ENCODE peak calls at places on chromosomes 5 and 9, in nine cellular contexts. One of them, this sample, is unnamed.

GRCh38 chr5:157342822-157343402 is 77.0 kb downstream of the CYFIP2 start:
- DNase-seq in stomach: peak
- DNase-seq in GM12865: peak
- DNase-seq in mesothelial cell of epicardium: peak
- DNase-seq in cardiac fibroblast: peak
- DNase-seq in body of pancreas: no peak
- DNase-seq in IMR-90: no peak
- DNase-seq in epithelial cell of proximal tubule: no peak
- DNase-seq in upper lobe of right lung: no peak
- DNase-seq in this sample: no peak

GRCh38 chr5:134647750-134648424 is 698 bp upstream of the SEC24A start:
- DNase-seq in stomach: no peak
- DNase-seq in GM12865: peak
- DNase-seq in mesothelial cell of epicardium: no peak
- DNase-seq in cardiac fibroblast: peak
- DNase-seq in body of pancreas: no peak
- DNase-seq in IMR-90: peak
- DNase-seq in epithelial cell of proximal tubule: peak
- DNase-seq in upper lobe of right lung: no peak
- DNase-seq in this sample: peak

GRCh38 chr5:389891-390290 is 53.1 kb upstream of the EXOC3 start:
- DNase-seq in stomach: no peak
- DNase-seq in GM12865: no peak
- DNase-seq in mesothelial cell of epicardium: peak
- DNase-seq in cardiac fibroblast: no peak
- DNase-seq in body of pancreas: no peak
- DNase-seq in IMR-90: no peak
- DNase-seq in epithelial cell of proximal tubule: no peak
- DNase-seq in upper lobe of right lung: peak
- DNase-seq in this sample: no peak

GRCh38 chr9:137756045-137756744 is 121.4 kb upstream of the CACNA1B start:
- DNase-seq in stomach: no peak
- DNase-seq in GM12865: no peak
- DNase-seq in mesothelial cell of epicardium: no peak
- DNase-seq in cardiac fibroblast: no peak
- DNase-seq in body of pancreas: no peak
- DNase-seq in IMR-90: peak
- DNase-seq in epithelial cell of proximal tubule: no peak
- DNase-seq in upper lobe of right lung: no peak
- DNase-seq in this sample: no peak

GRCh38 chr9:115413766-115414382 is 295.9 kb upstream of the TNC start:
- DNase-seq in stomach: no peak
- DNase-seq in GM12865: no peak
- DNase-seq in mesothelial cell of epicardium: no peak
- DNase-seq in cardiac fibroblast: no peak
- DNase-seq in body of pancreas: no peak
- DNase-seq in IMR-90: no peak
- DNase-seq in epithelial cell of proximal tubule: no peak
- DNase-seq in upper lobe of right lung: no peak
- DNase-seq in this sample: no peak

GRCh38 chr9:69012690-69013403 is 1.1 kb downstream of the PRKACG start:
- DNase-seq in stomach: no peak
- DNase-seq in GM12865: peak
- DNase-seq in mesothelial cell of epicardium: no peak
- DNase-seq in cardiac fibroblast: no peak
- DNase-seq in body of pancreas: no peak
- DNase-seq in IMR-90: no peak
- DNase-seq in epithelial cell of proximal tubule: no peak
- DNase-seq in upper lobe of right lung: no peak
- DNase-seq in this sample: no peak

GRCh38 chr5:66915531-66915930 is 281.1 kb downstream of the CD180 start:
- DNase-seq in stomach: no peak
- DNase-seq in GM12865: no peak
- DNase-seq in mesothelial cell of epicardium: no peak
- DNase-seq in cardiac fibroblast: no peak
- DNase-seq in body of pancreas: no peak
- DNase-seq in IMR-90: no peak
- DNase-seq in epithelial cell of proximal tubule: no peak
- DNase-seq in upper lobe of right lung: no peak
- DNase-seq in this sample: no peak

GRCh38 chr9:36450110-36450732 is 50.2 kb upstream of the RNF38 start:
- DNase-seq in stomach: no peak
- DNase-seq in GM12865: peak
- DNase-seq in mesothelial cell of epicardium: no peak
- DNase-seq in cardiac fibroblast: peak
- DNase-seq in body of pancreas: peak
- DNase-seq in IMR-90: peak
- DNase-seq in epithelial cell of proximal tubule: no peak
- DNase-seq in upper lobe of right lung: no peak
- DNase-seq in this sample: no peak

GRCh38 chr9:138121438-138122050 is 244.0 kb downstream of the CACNA1B start:
- DNase-seq in stomach: no peak
- DNase-seq in GM12865: no peak
- DNase-seq in mesothelial cell of epicardium: no peak
- DNase-seq in cardiac fibroblast: no peak
- DNase-seq in body of pancreas: no peak
- DNase-seq in IMR-90: no peak
- DNase-seq in epithelial cell of proximal tubule: no peak
- DNase-seq in upper lobe of right lung: no peak
- DNase-seq in this sample: no peak

GRCh38 chr5:134526483-134527155 is 1.1 kb downstream of the JADE2 start:
- DNase-seq in stomach: peak
- DNase-seq in GM12865: peak
- DNase-seq in mesothelial cell of epicardium: peak
- DNase-seq in cardiac fibroblast: peak
- DNase-seq in body of pancreas: peak
- DNase-seq in IMR-90: no peak
- DNase-seq in epithelial cell of proximal tubule: no peak
- DNase-seq in upper lobe of right lung: peak
- DNase-seq in this sample: peak

GRCh38 chr5:1952456-1953099 is 69.9 kb upstream of the IRX4 start:
- DNase-seq in stomach: no peak
- DNase-seq in GM12865: no peak
- DNase-seq in mesothelial cell of epicardium: no peak
- DNase-seq in cardiac fibroblast: no peak
- DNase-seq in body of pancreas: no peak
- DNase-seq in IMR-90: no peak
- DNase-seq in epithelial cell of proximal tubule: no peak
- DNase-seq in upper lobe of right lung: no peak
- DNase-seq in this sample: no peak

GRCh38 chr5:98769256-98770157 is 4.0 kb upstream of the RGMB start:
- DNase-seq in stomach: peak
- DNase-seq in GM12865: peak
- DNase-seq in mesothelial cell of epicardium: no peak
- DNase-seq in cardiac fibroblast: peak
- DNase-seq in body of pancreas: peak
- DNase-seq in IMR-90: peak
- DNase-seq in epithelial cell of proximal tubule: no peak
- DNase-seq in upper lobe of right lung: peak
- DNase-seq in this sample: peak

GRCh38 chr5:139955053-139955605 is 88.0 kb downstream of the NRG2 start:
- DNase-seq in stomach: no peak
- DNase-seq in GM12865: peak
- DNase-seq in mesothelial cell of epicardium: no peak
- DNase-seq in cardiac fibroblast: no peak
- DNase-seq in body of pancreas: no peak
- DNase-seq in IMR-90: no peak
- DNase-seq in epithelial cell of proximal tubule: no peak
- DNase-seq in upper lobe of right lung: peak
- DNase-seq in this sample: no peak

GRCh38 chr9:5264219-5264595 is 33.0 kb downstream of the INSL4 start:
- DNase-seq in stomach: no peak
- DNase-seq in GM12865: no peak
- DNase-seq in mesothelial cell of epicardium: no peak
- DNase-seq in cardiac fibroblast: no peak
- DNase-seq in body of pancreas: no peak
- DNase-seq in IMR-90: no peak
- DNase-seq in epithelial cell of proximal tubule: no peak
- DNase-seq in upper lobe of right lung: no peak
- DNase-seq in this sample: no peak

GRCh38 chr9:5269249-5269715 is 35.2 kb downstream of the RLN2 start:
- DNase-seq in stomach: no peak
- DNase-seq in GM12865: no peak
- DNase-seq in mesothelial cell of epicardium: no peak
- DNase-seq in cardiac fibroblast: peak
- DNase-seq in body of pancreas: no peak
- DNase-seq in IMR-90: peak
- DNase-seq in epithelial cell of proximal tubule: peak
- DNase-seq in upper lobe of right lung: no peak
- DNase-seq in this sample: no peak

GRCh38 chr9:5265939-5266338 is 34.7 kb downstream of the INSL4 start:
- DNase-seq in stomach: no peak
- DNase-seq in GM12865: peak
- DNase-seq in mesothelial cell of epicardium: no peak
- DNase-seq in cardiac fibroblast: no peak
- DNase-seq in body of pancreas: no peak
- DNase-seq in IMR-90: no peak
- DNase-seq in epithelial cell of proximal tubule: no peak
- DNase-seq in upper lobe of right lung: no peak
- DNase-seq in this sample: no peak

GRCh38 chr9:5263568-5264218 is 32.5 kb downstream of the INSL4 start:
- DNase-seq in stomach: no peak
- DNase-seq in GM12865: peak
- DNase-seq in mesothelial cell of epicardium: no peak
- DNase-seq in cardiac fibroblast: peak
- DNase-seq in body of pancreas: peak
- DNase-seq in IMR-90: no peak
- DNase-seq in epithelial cell of proximal tubule: peak
- DNase-seq in upper lobe of right lung: no peak
- DNase-seq in this sample: no peak
- TF ChIP-seq CTCF in stomach: no peak
- TF ChIP-seq CTCF in GM12865: peak
- TF ChIP-seq CTCF in mesothelial cell of epicardium: no peak
- TF ChIP-seq CTCF in cardiac fibroblast: peak
- TF ChIP-seq CTCF in body of pancreas: peak
- TF ChIP-seq CTCF in IMR-90: peak
- TF ChIP-seq CTCF in epithelial cell of proximal tubule: peak
- TF ChIP-seq CTCF in upper lobe of right lung: peak
- TF ChIP-seq CTCF in this sample: no peak

DNA sequence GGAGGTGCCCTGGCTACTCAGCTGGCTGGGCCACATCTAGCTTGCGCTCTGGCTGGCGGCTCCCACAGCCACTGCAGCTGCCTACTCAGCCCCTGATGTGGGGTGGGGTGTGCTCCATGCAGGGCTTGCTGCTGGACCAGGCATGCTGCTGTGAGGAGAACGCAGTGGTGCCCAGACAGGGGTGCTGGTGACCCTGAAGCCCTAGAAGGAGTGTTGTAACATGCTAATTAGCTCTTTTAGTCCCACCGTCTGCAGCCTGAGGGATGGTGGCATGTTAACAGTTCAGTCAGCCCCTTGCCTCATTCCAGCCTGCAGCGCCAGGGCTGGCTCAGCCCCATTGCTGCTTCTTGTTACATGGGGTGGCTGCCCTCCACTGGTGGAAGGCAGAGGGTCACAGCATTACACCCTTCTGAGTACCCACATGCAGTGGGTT is 642.3 kb downstream of the DMRTA1 start:
- DNase-seq in stomach: no peak
- DNase-seq in GM12865: peak
- DNase-seq in mesothelial cell of epicardium: no peak
- DNase-seq in cardiac fibroblast: no peak
- DNase-seq in body of pancreas: no peak
- DNase-seq in IMR-90: no peak
- DNase-seq in epithelial cell of proximal tubule: no peak
- DNase-seq in upper lobe of right lung: no peak
- DNase-seq in this sample: no peak
- TF ChIP-seq CTCF in stomach: no peak
- TF ChIP-seq CTCF in GM12865: peak
- TF ChIP-seq CTCF in mesothelial cell of epicardium: no peak
- TF ChIP-seq CTCF in cardiac fibroblast: no peak
- TF ChIP-seq CTCF in body of pancreas: no peak
- TF ChIP-seq CTCF in IMR-90: peak
- TF ChIP-seq CTCF in epithelial cell of proximal tubule: no peak
- TF ChIP-seq CTCF in upper lobe of right lung: no peak
- TF ChIP-seq CTCF in this sample: no peak

DNA sequence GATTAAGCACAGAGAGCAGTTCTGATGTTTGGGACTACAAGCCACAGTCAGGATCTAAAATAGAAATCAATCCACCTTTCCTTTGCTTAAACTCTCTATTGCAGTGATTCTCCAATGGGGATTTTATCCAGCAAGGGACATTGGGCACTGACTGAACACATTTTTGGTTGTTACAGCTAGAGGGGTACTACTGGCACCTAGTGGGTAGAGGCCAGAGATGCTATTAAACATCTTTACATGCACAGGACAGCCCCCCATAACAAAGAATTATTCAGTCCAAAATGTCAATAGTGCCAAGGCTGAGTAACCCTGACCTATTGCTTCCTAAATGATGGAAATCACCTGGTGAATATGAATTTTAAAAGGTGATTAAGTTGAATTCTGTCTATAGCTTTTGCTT is 12.0 kb downstream of the ZNF622 start:
- DNase-seq in stomach: no peak
- DNase-seq in GM12865: no peak
- DNase-seq in mesothelial cell of epicardium: no peak
- DNase-seq in cardiac fibroblast: no peak
- DNase-seq in body of pancreas: no peak
- DNase-seq in IMR-90: no peak
- DNase-seq in epithelial cell of proximal tubule: no peak
- DNase-seq in upper lobe of right lung: no peak
- DNase-seq in this sample: no peak
- TF ChIP-seq CTCF in stomach: no peak
- TF ChIP-seq CTCF in GM12865: no peak
- TF ChIP-seq CTCF in mesothelial cell of epicardium: no peak
- TF ChIP-seq CTCF in cardiac fibroblast: no peak
- TF ChIP-seq CTCF in body of pancreas: peak
- TF ChIP-seq CTCF in IMR-90: no peak
- TF ChIP-seq CTCF in epithelial cell of proximal tubule: peak
- TF ChIP-seq CTCF in upper lobe of right lung: no peak
- TF ChIP-seq CTCF in this sample: no peak

GRCh38 chr5:161064800-161065199 is 212.8 kb upstream of the ATP10B start:
- DNase-seq in stomach: no peak
- DNase-seq in GM12865: no peak
- DNase-seq in mesothelial cell of epicardium: no peak
- DNase-seq in cardiac fibroblast: no peak
- DNase-seq in body of pancreas: no peak
- DNase-seq in IMR-90: no peak
- DNase-seq in epithelial cell of proximal tubule: no peak
- DNase-seq in upper lobe of right lung: no peak
- DNase-seq in this sample: no peak

GRCh38 chr5:161058751-161059150 is 206.7 kb upstream of the ATP10B start:
- DNase-seq in stomach: no peak
- DNase-seq in GM12865: no peak
- DNase-seq in mesothelial cell of epicardium: no peak
- DNase-seq in cardiac fibroblast: no peak
- DNase-seq in body of pancreas: no peak
- DNase-seq in IMR-90: no peak
- DNase-seq in epithelial cell of proximal tubule: no peak
- DNase-seq in upper lobe of right lung: no peak
- DNase-seq in this sample: no peak

DNA sequence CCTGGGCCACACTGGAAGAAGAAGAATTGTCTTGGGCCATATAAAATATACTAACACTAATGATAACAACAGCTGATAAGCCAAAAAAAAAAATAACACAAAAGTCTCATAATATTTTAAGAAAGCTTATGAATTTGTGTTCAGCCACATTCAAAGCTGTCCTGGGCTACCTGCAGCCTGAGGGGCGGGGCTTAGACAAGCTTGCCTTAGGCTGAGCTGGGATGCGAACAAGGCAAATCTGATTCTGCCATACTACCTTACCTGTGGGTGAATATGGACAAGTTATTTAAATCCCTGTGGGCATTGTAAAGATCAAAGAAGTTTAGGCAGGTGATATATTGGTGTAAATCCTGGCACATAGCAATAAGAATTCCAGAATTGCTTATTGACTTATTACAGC is 212.3 kb upstream of the ATP10B start:
- DNase-seq in stomach: no peak
- DNase-seq in GM12865: no peak
- DNase-seq in mesothelial cell of epicardium: no peak
- DNase-seq in cardiac fibroblast: no peak
- DNase-seq in body of pancreas: no peak
- DNase-seq in IMR-90: no peak
- DNase-seq in epithelial cell of proximal tubule: no peak
- DNase-seq in upper lobe of right lung: no peak
- DNase-seq in this sample: no peak
- TF ChIP-seq CTCF in stomach: no peak
- TF ChIP-seq CTCF in GM12865: no peak
- TF ChIP-seq CTCF in mesothelial cell of epicardium: no peak
- TF ChIP-seq CTCF in cardiac fibroblast: no peak
- TF ChIP-seq CTCF in body of pancreas: no peak
- TF ChIP-seq CTCF in IMR-90: no peak
- TF ChIP-seq CTCF in epithelial cell of proximal tubule: no peak
- TF ChIP-seq CTCF in upper lobe of right lung: no peak
- TF ChIP-seq CTCF in this sample: no peak

This sample was measured in CD8-positive, alpha-beta T cell.